ENCODE peak calls at places on chromosomes 6 and 20, in four cellular contexts. V is endothelial cell of umbilical vein, P is HCT116, O is Peyer's patch. L is an unnamed sample.

GRCh38 chr6:130524552-130524951 is 158.7 kb downstream of the TMEM200A start:
- DNase-seq in V (no peak), P (no peak), O (no peak), L (no peak)

GRCh38 chr6:37990762-37991525 is 171.4 kb downstream of the ZFAND3 start:
- DNase-seq in V (no peak), P (no peak), O (no peak), L (peak)

GRCh38 chr6:168032383-168032760 is 34.9 kb downstream of the KIF25 start:
- DNase-seq in V (no peak), P (no peak), O (no peak), L (no peak)

GRCh38 chr20:3406481-3407425 is 716 bp downstream of the DNAAF9 start:
- DNase-seq in V (peak), P (no peak), O (peak), L (peak)

GRCh38 chr6:128827675-128828464 is 55.1 kb upstream of the LAMA2 start:
- DNase-seq in V (no peak), P (no peak), O (no peak), L (no peak)

GRCh38 chr6:11525468-11526155 is 11.9 kb upstream of the TMEM170B start:
- DNase-seq in V (no peak), P (no peak), O (no peak), L (no peak)

GRCh38 chr6:119791746-119792145 is 442.2 kb upstream of the MAN1A1 start:
- DNase-seq in V (no peak), P (peak), O (no peak), L (no peak)

GRCh38 chr6:84150680-84151079 is 76.8 kb downstream of the CEP162 start:
- DNase-seq in V (no peak), P (no peak), O (no peak), L (no peak)

GRCh38 chr20:47663354-47664067 is 121.8 kb downstream of the SULF2 start:
- DNase-seq in V (peak), P (peak), O (peak), L (peak)

GRCh38 chr6:76441850-76442249 is 369.4 kb upstream of the IMPG1 start:
- DNase-seq in V (no peak), P (no peak), O (no peak), L (no peak)

GRCh38 chr6:151757506-151757955 is 50.0 kb upstream of the ESR1 start:
- DNase-seq in V (peak), P (no peak), O (no peak), L (no peak)

GRCh38 chr6:101728388-101728787 is 334.9 kb downstream of the GRIK2 start:
- DNase-seq in V (no peak), P (no peak), O (no peak), L (no peak)

GRCh38 chr6:152308306-152308705 is 328.9 kb downstream of the SYNE1 start:
- DNase-seq in V (no peak), P (no peak), O (no peak), L (no peak)

GRCh38 chr6:28811873-28812272 is 111.9 kb downstream of the TRIM27 start:
- DNase-seq in V (no peak), P (no peak), O (no peak), L (no peak)

GRCh38 chr20:43138061-43138860 is 51.4 kb downstream of the PTPRT start:
- DNase-seq in V (no peak), P (no peak), O (no peak), L (no peak)

GRCh38 chr20:62382306-62383198 is 4.4 kb upstream of the RPS21 start:
- DNase-seq in V (peak), P (peak), O (peak), L (peak)

GRCh38 chr20:3843490-3843889 is 3.1 kb upstream of the MAVS start:
- DNase-seq in V (no peak), P (peak), O (no peak), L (no peak)

GRCh38 chr6:44422534-44422933 is 35.0 kb downstream of the CDC5L start:
- DNase-seq in V (no peak), P (no peak), O (no peak), L (no peak)

GRCh38 chr6:106724337-106724736 is 95.0 kb downstream of the QRSL1 start:
- DNase-seq in V (no peak), P (no peak), O (no peak), L (no peak)

GRCh38 chr6:152426276-152426675 is 210.9 kb downstream of the SYNE1 start:
- DNase-seq in V (no peak), P (no peak), O (no peak), L (no peak)

GRCh38 chr6:159806021-159806458 is 6.0 kb downstream of the PNLDC1 start:
- DNase-seq in V (no peak), P (no peak), O (no peak), L (no peak)

GRCh38 chr20:56200456-56200855 is 48.1 kb upstream of the MC3R start:
- DNase-seq in V (no peak), P (peak), O (no peak), L (no peak)

GRCh38 chr6:128118401-128118800 is 217.5 kb upstream of the THEMIS start:
- DNase-seq in V (peak), P (no peak), O (no peak), L (no peak)

GRCh38 chr20:32158943-32159660 is 48.4 kb downstream of the PLAGL2 start:
- DNase-seq in V (no peak), P (no peak), O (no peak), L (no peak)

GRCh38 chr6:31821301-31822037 is 6.1 kb upstream of the HSPA1B start:
- DNase-seq in V (peak), P (no peak), O (peak), L (peak)

GRCh38 chr20:62646851-62647520 is 4.7 kb downstream of the SLCO4A1 start:
- DNase-seq in V (no peak), P (no peak), O (peak), L (no peak)

GRCh38 chr6:87407531-87407895 is 259 bp upstream of the CFAP206 start:
- DNase-seq in V (peak), P (peak), O (no peak), L (no peak)

GRCh38 chr6:24988562-24988961 is 52.8 kb upstream of the RIPOR2 start:
- DNase-seq in V (no peak), P (no peak), O (no peak), L (no peak)

GRCh38 chr20:35224536-35224935 is 2.0 kb upstream of the MMP24 start:
- DNase-seq in V (no peak), P (no peak), O (no peak), L (no peak)

GRCh38 chr6:157929076-157929475 is 52.6 kb upstream of the SYNJ2 start:
- DNase-seq in V (peak), P (no peak), O (no peak), L (no peak)

GRCh38 chr20:19540401-19540800 is 217.7 kb upstream of the RIN2 start:
- DNase-seq in V (no peak), P (no peak), O (no peak), L (no peak)

GRCh38 chr6:100509101-100509500 is 44.4 kb upstream of the SIM1 start:
- DNase-seq in V (no peak), P (no peak), O (no peak), L (no peak)

GRCh38 chr20:50267041-50267865 is 76.6 kb downstream of the CEBPB start:
- DNase-seq in V (no peak), P (peak), O (peak), L (peak)

GRCh38 chr20:43947316-43947710 is 32.7 kb downstream of the TOX2 start:
- DNase-seq in V (no peak), P (no peak), O (peak), L (no peak)

DNA sequence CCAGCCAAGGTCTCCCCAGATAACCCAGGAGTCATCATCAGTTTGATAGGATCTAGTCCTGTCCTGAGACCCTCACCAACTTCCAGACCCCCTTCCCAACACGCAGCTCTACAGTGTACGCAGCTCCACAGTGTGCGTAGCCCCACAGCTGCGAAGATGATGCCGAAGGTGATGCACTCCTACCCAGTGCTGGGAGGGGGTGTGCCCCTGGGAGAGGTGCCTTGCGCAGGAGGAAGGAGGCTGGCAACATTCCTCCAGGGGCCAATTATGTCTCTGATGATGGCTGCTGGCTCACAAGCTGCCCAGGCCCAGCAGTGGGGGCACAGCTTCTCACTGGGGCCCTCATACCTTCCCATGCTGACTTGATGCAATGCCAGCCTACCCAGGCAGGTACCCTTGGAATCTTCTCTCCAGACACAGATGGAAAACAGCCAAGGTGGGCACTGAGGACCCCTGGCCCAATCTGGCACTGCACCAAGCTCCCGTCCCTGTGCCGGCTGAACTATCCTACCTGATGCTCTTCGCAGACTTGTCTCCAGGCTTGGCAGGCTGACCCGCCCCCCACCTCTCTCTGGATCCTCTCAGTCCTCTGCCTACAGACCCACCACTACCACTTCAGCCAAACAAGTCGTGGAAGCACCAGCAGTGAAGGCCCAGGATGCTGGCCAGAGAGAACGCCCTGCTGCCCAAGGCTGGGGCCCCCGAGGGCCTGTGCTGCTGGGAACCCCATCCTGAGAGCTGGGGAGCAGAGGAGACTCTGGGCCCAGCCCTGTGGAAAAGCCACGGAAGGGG is 1.4 kb downstream of the ZNF512B start:
- DNase-seq in V (no peak), P (no peak), O (no peak), L (peak)
- H3K4me3 ChIP-seq in V (peak), P (peak), O (no peak), L (peak)

DNA sequence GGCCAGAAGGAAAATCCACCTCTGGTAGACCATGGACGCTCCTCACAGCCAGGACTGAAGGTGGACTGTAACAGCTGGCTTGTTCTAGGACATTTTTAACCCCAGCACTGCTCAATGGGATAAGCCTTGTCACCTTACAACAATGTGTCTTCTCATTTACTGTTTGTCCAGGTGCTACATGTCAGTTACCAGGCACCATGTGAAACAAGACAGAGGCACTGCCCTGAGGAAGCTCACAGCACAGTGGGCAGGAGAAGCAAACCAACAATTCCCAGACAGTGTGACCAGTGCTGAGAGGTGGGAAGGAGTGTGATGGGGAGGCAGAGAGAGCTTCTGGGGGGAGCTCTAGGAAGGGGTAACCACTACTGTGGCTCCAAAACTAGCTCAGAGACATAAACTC is 10.7 kb downstream of the SNHG17 start:
- DNase-seq in V (no peak), P (no peak), O (no peak), L (no peak)
- TF ChIP-seq POLR2A in V (no peak), P (no peak), O (no peak), L (no peak)

GRCh38 chr6:137879301-137879700 is 12.2 kb downstream of the TNFAIP3 start:
- DNase-seq in V (no peak), P (no peak), O (no peak), L (no peak)

GRCh38 chr6:137877113-137877512 is 10.1 kb downstream of the TNFAIP3 start:
- DNase-seq in V (no peak), P (no peak), O (no peak), L (no peak)

GRCh38 chr6:137879885-137880430 is 12.9 kb downstream of the TNFAIP3 start:
- DNase-seq in V (no peak), P (no peak), O (no peak), L (no peak)

GRCh38 chr6:137878070-137878809 is 11.2 kb downstream of the TNFAIP3 start:
- DNase-seq in V (no peak), P (no peak), O (no peak), L (no peak)

GRCh38 chr6:137878810-137879285 is 11.8 kb downstream of the TNFAIP3 start:
- DNase-seq in V (no peak), P (no peak), O (no peak), L (peak)
- H3K27ac ChIP-seq in V (no peak), P (no peak), O (peak), L (peak)

GRCh38 chr6:35669441-35669776 is 19.3 kb downstream of the FKBP5 start:
- DNase-seq in V (peak), P (no peak), O (no peak), L (no peak)

GRCh38 chr6:35664945-35665344 is 23.8 kb downstream of the FKBP5 start:
- DNase-seq in V (no peak), P (no peak), O (no peak), L (no peak)

GRCh38 chr6:35665573-35665972 is 23.1 kb downstream of the FKBP5 start:
- DNase-seq in V (no peak), P (no peak), O (no peak), L (no peak)

GRCh38 chr6:35668096-35668495 is 20.6 kb downstream of the FKBP5 start:
- DNase-seq in V (peak), P (no peak), O (no peak), L (no peak)

GRCh38 chr6:35668708-35669440 is 19.8 kb downstream of the FKBP5 start:
- DNase-seq in V (no peak), P (no peak), O (no peak), L (no peak)
- H3K4me3 ChIP-seq in V (no peak), P (no peak), O (no peak), L (no peak)

DNA sequence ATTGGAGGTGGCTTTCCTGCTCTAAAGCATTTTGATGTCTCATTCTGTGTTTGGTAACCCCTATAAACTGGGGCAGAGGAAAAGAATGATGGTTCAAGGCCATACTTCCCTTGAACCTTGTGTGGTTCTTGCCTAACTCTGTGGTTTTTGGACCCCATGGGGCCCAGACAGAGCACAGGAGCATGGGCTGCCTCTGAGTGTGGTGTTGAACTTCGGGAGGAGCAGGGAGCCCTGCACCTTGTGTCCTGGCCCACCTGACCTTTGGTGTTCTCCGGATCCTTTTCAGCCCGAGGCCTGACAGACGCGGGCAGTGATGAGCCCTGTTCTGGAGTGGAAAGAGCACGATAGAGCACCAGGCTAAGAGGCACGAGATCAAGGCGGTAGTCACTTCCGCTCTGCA is 18.8 kb downstream of the TMEM74B start:
- DNase-seq in V (no peak), P (no peak), O (no peak), L (no peak)
- TF ChIP-seq POLR2A in V (no peak), P (no peak), O (no peak), L (no peak)

GRCh38 chr6:27758471-27758870 is 153.7 kb downstream of the OR2B2 start:
- DNase-seq in V (no peak), P (no peak), O (no peak), L (no peak)

GRCh38 chr6:27754408-27754782 is 157.8 kb downstream of the OR2B2 start:
- DNase-seq in V (no peak), P (no peak), O (no peak), L (no peak)

GRCh38 chr6:27759930-27760329 is 152.3 kb downstream of the OR2B2 start:
- DNase-seq in V (no peak), P (no peak), O (no peak), L (no peak)

GRCh38 chr6:27755768-27756167 is 156.4 kb downstream of the OR2B2 start:
- DNase-seq in V (no peak), P (no peak), O (no peak), L (no peak)

DNA sequence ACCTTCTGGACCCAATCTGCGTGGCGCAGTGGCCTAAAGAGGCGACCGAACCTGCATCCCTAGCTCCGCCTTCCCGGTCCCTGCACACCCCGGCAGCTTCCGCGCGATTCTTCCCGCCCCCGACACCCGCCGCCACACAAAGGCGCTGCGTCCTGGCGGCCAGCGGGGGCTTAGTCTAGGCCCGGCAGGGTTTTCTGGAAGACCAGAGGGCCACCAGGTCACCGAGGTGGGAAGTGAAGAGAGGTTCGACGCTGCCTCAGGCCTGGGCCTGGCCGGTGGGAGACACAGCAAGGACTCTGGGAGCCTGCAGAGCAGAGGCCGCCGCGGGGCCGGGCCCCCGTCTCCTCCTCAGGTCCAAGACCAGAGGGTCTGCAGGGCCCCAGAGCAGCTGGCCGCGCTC is 154.9 kb downstream of the OR2B2 start:
- DNase-seq in V (no peak), P (no peak), O (peak), L (peak)
- H3K27ac ChIP-seq in V (no peak), P (no peak), O (peak), L (no peak)

GRCh38 chr20:45355209-45355608 is 7.0 kb upstream of the SDC4 start:
- DNase-seq in V (no peak), P (no peak), O (no peak), L (no peak)
- H3K4me3 ChIP-seq in V (no peak), P (no peak), O (no peak), L (no peak)

DNA sequence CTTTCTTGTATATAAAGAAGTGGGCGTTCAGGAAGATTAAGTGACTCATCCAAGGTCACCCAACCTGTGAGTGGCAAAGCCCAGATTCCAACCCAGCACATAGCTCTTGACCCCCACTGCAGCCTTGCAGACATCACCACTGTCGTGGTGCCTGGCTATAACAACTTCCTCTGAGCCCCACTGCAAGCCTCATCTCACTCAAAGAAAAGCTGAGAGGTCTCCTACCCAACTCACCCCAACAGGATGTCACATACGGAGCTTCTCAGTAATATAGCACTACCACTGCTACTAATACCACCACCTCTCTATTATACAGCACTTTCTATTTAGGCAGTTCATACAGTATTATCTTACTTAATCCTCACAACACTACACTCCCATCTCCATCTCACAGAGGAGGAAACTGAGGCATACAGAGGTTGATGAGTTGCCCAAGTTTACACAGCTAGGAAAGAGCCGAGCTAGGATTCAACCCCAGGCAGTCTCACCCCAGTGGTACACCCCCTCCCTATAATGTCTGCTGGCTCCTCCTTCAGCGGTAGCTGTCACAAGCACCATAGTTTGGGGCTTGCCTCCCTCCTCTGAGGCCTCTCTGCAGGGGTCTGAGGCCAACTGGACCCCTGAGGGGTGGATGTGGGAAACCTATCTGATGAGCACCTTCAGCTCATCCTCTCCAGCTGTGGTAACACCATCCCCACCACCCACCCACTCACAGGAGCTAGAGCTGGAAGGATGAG is 19.5 kb downstream of the TFEB start:
- DNase-seq in V (no peak), P (no peak), O (no peak), L (no peak)
- TF ChIP-seq POLR2A in V (no peak), P (no peak), O (no peak), L (no peak)

DNA sequence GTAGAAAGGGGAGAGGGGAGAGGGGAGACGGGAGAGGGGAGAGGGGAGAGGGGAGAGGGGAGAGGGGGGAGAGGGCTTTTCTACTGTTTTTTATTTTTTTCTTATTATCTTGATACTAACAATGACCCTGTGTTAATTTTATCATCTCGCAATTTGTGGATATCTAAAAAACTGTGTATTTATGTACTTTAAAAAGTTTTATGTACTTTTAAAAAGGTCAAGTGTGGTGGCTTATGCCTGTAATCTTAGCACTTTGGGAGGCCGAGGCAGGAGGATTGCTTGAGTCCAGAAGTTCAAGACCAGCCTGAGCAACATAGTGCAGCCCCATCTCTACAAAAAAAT is 5.5 kb upstream of the PRIM2 start:
- DNase-seq in V (no peak), P (no peak), O (no peak), L (no peak)
- H3K27ac ChIP-seq in V (no peak), P (no peak), O (no peak), L (no peak)

GRCh38 chr6:103800131-103800670 is 1059.5 kb downstream of the HACE1 start:
- DNase-seq in V (no peak), P (no peak), O (no peak), L (no peak)
- H3K4me3 ChIP-seq in V (no peak), P (no peak), O (no peak), L (no peak)

L was measured in thyroid gland.